ENCODE peak calls at places on chromosomes 5 and 9, in four cellular contexts. One of them, this sample, is unnamed.
A peak's percentile ranks its signal among the peaks of the same experiment; 100 is the strongest.

GRCh38 chr5:78506296-78507049 is 142.1 kb downstream of the LHFPL2 start:
- DNase-seq in ascending aorta: no peak
- DNase-seq in pancreas: no peak
- DNase-seq in GM12865: no peak
- DNase-seq in this sample: no peak

GRCh38 chr9:122329592-122329991 is 41.2 kb upstream of the PTGS1 start:
- DNase-seq in GM12865: no peak
- DNase-seq in pancreas: no peak
- DNase-seq in ascending aorta: no peak
- DNase-seq in this sample: no peak

GRCh38 chr5:69252437-69252836 is 17.8 kb downstream of the CDK7 start:
- DNase-seq in ascending aorta: no peak
- DNase-seq in GM12865: no peak
- DNase-seq in pancreas: no peak
- DNase-seq in this sample: no peak

GRCh38 chr9:36450110-36450732 is 50.2 kb upstream of the RNF38 start:
- DNase-seq in pancreas: no peak
- DNase-seq in ascending aorta: no peak
- DNase-seq in GM12865: peak; percentile 44
- DNase-seq in this sample: no peak

GRCh38 chr5:127010362-127010761 is 20.0 kb downstream of the MARCHF3 start:
- DNase-seq in ascending aorta: no peak
- DNase-seq in pancreas: no peak
- DNase-seq in GM12865: no peak
- DNase-seq in this sample: no peak

GRCh38 chr5:107026098-107026497 is 644.6 kb downstream of the EFNA5 start:
- DNase-seq in ascending aorta: no peak
- DNase-seq in GM12865: no peak
- DNase-seq in pancreas: no peak
- DNase-seq in this sample: no peak

GRCh38 chr5:95949810-95950209 is 11.8 kb downstream of the ELL2 start:
- DNase-seq in ascending aorta: no peak
- DNase-seq in GM12865: peak; percentile 69
- DNase-seq in pancreas: no peak
- DNase-seq in this sample: no peak

GRCh38 chr9:100088202-100088601 is 10.6 kb downstream of the ERP44 start:
- DNase-seq in GM12865: no peak
- DNase-seq in pancreas: no peak
- DNase-seq in ascending aorta: no peak
- DNase-seq in this sample: no peak

GRCh38 chr9:19759066-19759465 is 29.8 kb downstream of the SLC24A2 start:
- DNase-seq in pancreas: no peak
- DNase-seq in ascending aorta: no peak
- DNase-seq in GM12865: no peak
- DNase-seq in this sample: no peak

GRCh38 chr5:111548992-111549649 is 36.8 kb upstream of the STARD4 start:
- DNase-seq in ascending aorta: no peak
- DNase-seq in pancreas: no peak
- DNase-seq in GM12865: no peak
- DNase-seq in this sample: no peak

GRCh38 chr9:128142596-128142995 is 6.7 kb upstream of the LCN2 start:
- DNase-seq in pancreas: peak; percentile 6
- DNase-seq in GM12865: no peak
- DNase-seq in ascending aorta: no peak
- DNase-seq in this sample: no peak

GRCh38 chr5:158634713-158635112 is 465.0 kb downstream of the EBF1 start:
- DNase-seq in ascending aorta: no peak
- DNase-seq in GM12865: no peak
- DNase-seq in pancreas: no peak
- DNase-seq in this sample: no peak

GRCh38 chr9:114280636-114281315 is 42.1 kb upstream of the ORM1 start:
- DNase-seq in pancreas: no peak
- DNase-seq in ascending aorta: no peak
- DNase-seq in GM12865: no peak
- DNase-seq in this sample: no peak

GRCh38 chr5:90169078-90169477 is 240.5 kb downstream of the CETN3 start:
- DNase-seq in ascending aorta: no peak
- DNase-seq in GM12865: no peak
- DNase-seq in pancreas: no peak
- DNase-seq in this sample: no peak

GRCh38 chr9:96140401-96141180 is 161.4 kb downstream of the HSD17B3 start:
- DNase-seq in GM12865: no peak
- DNase-seq in pancreas: no peak
- DNase-seq in ascending aorta: no peak
- DNase-seq in this sample: no peak

GRCh38 chr5:67303356-67303755 is 106.8 kb upstream of the CD180 start:
- DNase-seq in GM12865: no peak
- DNase-seq in pancreas: no peak
- DNase-seq in ascending aorta: no peak
- DNase-seq in this sample: no peak

GRCh38 chr9:534886-535285 is 306.6 kb upstream of the DMRT1 start:
- DNase-seq in pancreas: peak; percentile 69
- DNase-seq in ascending aorta: peak; percentile 26
- DNase-seq in GM12865: no peak
- DNase-seq in this sample: no peak

GRCh38 chr9:33843312-33843950 is 26.5 kb downstream of the UBE2R2 start:
- DNase-seq in pancreas: no peak
- DNase-seq in ascending aorta: no peak
- DNase-seq in GM12865: no peak
- DNase-seq in this sample: no peak

GRCh38 chr9:137358126-137358525 is 56.1 kb upstream of the NRARP start:
- DNase-seq in GM12865: no peak
- DNase-seq in pancreas: no peak
- DNase-seq in ascending aorta: no peak
- DNase-seq in this sample: no peak

GRCh38 chr5:34031117-34031516 is 11.9 kb downstream of the C1QTNF3 start:
- DNase-seq in GM12865: no peak
- DNase-seq in ascending aorta: no peak
- DNase-seq in pancreas: no peak
- DNase-seq in this sample: no peak

GRCh38 chr9:70832487-70832886 is 288.9 kb downstream of the TRPM3 start:
- DNase-seq in pancreas: no peak
- DNase-seq in GM12865: no peak
- DNase-seq in ascending aorta: no peak
- DNase-seq in this sample: no peak

GRCh38 chr9:87277346-87277745 is 220.3 kb upstream of the DAPK1 start:
- DNase-seq in ascending aorta: no peak
- DNase-seq in pancreas: no peak
- DNase-seq in GM12865: no peak
- DNase-seq in this sample: no peak

GRCh38 chr5:74167206-74167929 is 473.2 kb downstream of the ENC1 start:
- DNase-seq in GM12865: no peak
- DNase-seq in pancreas: no peak
- DNase-seq in ascending aorta: no peak
- DNase-seq in this sample: no peak

GRCh38 chr9:72441296-72442211 is 76.5 kb upstream of the ZFAND5 start:
- DNase-seq in GM12865: no peak
- DNase-seq in ascending aorta: no peak
- DNase-seq in pancreas: no peak
- DNase-seq in this sample: no peak

GRCh38 chr9:111271481-111272080 is 58.4 kb downstream of the OR2K2 start:
- DNase-seq in GM12865: no peak
- DNase-seq in ascending aorta: no peak
- DNase-seq in pancreas: no peak
- DNase-seq in this sample: no peak

GRCh38 chr9:90847971-90848370 is 46.4 kb downstream of the SYK start:
- DNase-seq in pancreas: no peak
- DNase-seq in ascending aorta: no peak
- DNase-seq in GM12865: no peak
- DNase-seq in this sample: peak; percentile 62

GRCh38 chr9:16322849-16323248 is 547.6 kb downstream of the BNC2 start:
- DNase-seq in pancreas: no peak
- DNase-seq in ascending aorta: no peak
- DNase-seq in GM12865: no peak
- DNase-seq in this sample: no peak

GRCh38 chr5:72167790-72168189 is 60.5 kb downstream of the MAP1B start:
- DNase-seq in GM12865: no peak
- DNase-seq in ascending aorta: no peak
- DNase-seq in pancreas: no peak
- DNase-seq in this sample: no peak

GRCh38 chr5:40605295-40605958 is 74.3 kb upstream of the PTGER4 start:
- DNase-seq in GM12865: no peak
- DNase-seq in ascending aorta: no peak
- DNase-seq in pancreas: no peak
- DNase-seq in this sample: no peak

GRCh38 chr9:130896233-130897012 is at the start of gene QRFP:
- DNase-seq in GM12865: no peak
- DNase-seq in pancreas: no peak
- DNase-seq in ascending aorta: no peak
- DNase-seq in this sample: no peak

GRCh38 chr5:171122372-171122771 is 186.7 kb upstream of the TLX3 start:
- DNase-seq in pancreas: peak; percentile 31
- DNase-seq in ascending aorta: no peak
- DNase-seq in GM12865: no peak
- DNase-seq in this sample: no peak

GRCh38 chr9:34157308-34157707 is 21.5 kb upstream of the UBAP1 start:
- DNase-seq in ascending aorta: no peak
- DNase-seq in GM12865: no peak
- DNase-seq in pancreas: no peak
- DNase-seq in this sample: no peak

GRCh38 chr5:122153230-122153629 is 23.9 kb downstream of the ZNF474 start:
- DNase-seq in pancreas: no peak
- DNase-seq in ascending aorta: no peak
- DNase-seq in GM12865: no peak
- DNase-seq in this sample: no peak

GRCh38 chr9:15837079-15837679 is 284.3 kb downstream of the CCDC171 start:
- DNase-seq in pancreas: no peak
- DNase-seq in GM12865: peak; percentile 56
- DNase-seq in ascending aorta: no peak
- DNase-seq in this sample: no peak

GRCh38 chr5:153158608-153159007 is 331.9 kb upstream of the GRIA1 start:
- DNase-seq in ascending aorta: no peak
- DNase-seq in GM12865: no peak
- DNase-seq in pancreas: no peak
- DNase-seq in this sample: no peak

GRCh38 chr9:110606179-110606578 is 26.6 kb upstream of the SVEP1 start:
- DNase-seq in ascending aorta: no peak
- DNase-seq in GM12865: no peak
- DNase-seq in pancreas: no peak
- DNase-seq in this sample: no peak

GRCh38 chr5:167653645-167654106 is 637.8 kb upstream of the WWC1 start:
- DNase-seq in ascending aorta: no peak
- DNase-seq in pancreas: no peak
- DNase-seq in GM12865: no peak
- DNase-seq in this sample: no peak

GRCh38 chr5:167528651-167529050 is 762.8 kb upstream of the WWC1 start:
- DNase-seq in GM12865: no peak
- DNase-seq in ascending aorta: no peak
- DNase-seq in pancreas: no peak
- DNase-seq in this sample: no peak